ENCODE peak calls at places on chromosomes 5 and 9, in six cellular contexts. K is GM12878, R is brain microvascular endothelial cell, X is PC-3, L is MCF 10A, A is foreskin keratinocyte. Q is an unnamed sample.

GRCh38 chr9:35105571-35106342 is 2.8 kb upstream of the STOML2 start:
- DNase-seq in X (no peak), L (no peak), K (no peak), A (no peak), R (no peak), Q (no peak)

GRCh38 chr9:128005938-128006337 is 25.1 kb upstream of the EEIG1 start:
- DNase-seq in L (no peak), A (no peak), R (no peak), X (peak), K (no peak), Q (peak)

GRCh38 chr9:15697459-15697858 is 144.6 kb downstream of the CCDC171 start:
- DNase-seq in L (peak), A (peak), X (peak), K (no peak), R (peak), Q (no peak)

GRCh38 chr5:152736906-152737305 is 331.8 kb upstream of the NMUR2 start:
- DNase-seq in X (no peak), L (peak), R (no peak), K (no peak), A (peak), Q (no peak)

GRCh38 chr5:82595083-82595482 is 316.9 kb upstream of the RPS23 start:
- DNase-seq in X (no peak), R (no peak), A (no peak), L (no peak), K (no peak), Q (no peak)

GRCh38 chr5:116944171-116944570 is 369.5 kb upstream of the SEMA6A start:
- DNase-seq in R (peak), L (peak), K (no peak), A (peak), X (no peak), Q (no peak)

GRCh38 chr5:142926549-142926948 is 156.4 kb downstream of the ARHGAP26 start:
- DNase-seq in A (no peak), K (no peak), L (no peak), X (no peak), R (no peak), Q (no peak)

GRCh38 chr9:114285166-114285867 is 37.6 kb upstream of the ORM1 start:
- DNase-seq in A (peak), L (peak), K (no peak), X (peak), R (peak), Q (peak)

GRCh38 chr5:181100121-181101015 is 30.6 kb downstream of the OR2V1 start:
- DNase-seq in X (no peak), R (no peak), L (no peak), K (no peak), A (no peak), Q (peak)

GRCh38 chr5:10106806-10107205 is 142.9 kb downstream of the ATPSCKMT start:
- DNase-seq in R (no peak), K (no peak), X (no peak), A (no peak), L (peak), Q (no peak)

GRCh38 chr9:112064871-112065270 is 110.2 kb downstream of the SUSD1 start:
- DNase-seq in K (no peak), A (no peak), R (no peak), L (no peak), X (no peak), Q (no peak)

GRCh38 chr5:134103397-134103796 is 11.1 kb upstream of the TCF7 start:
- DNase-seq in A (no peak), R (no peak), K (no peak), L (no peak), X (no peak), Q (no peak)

GRCh38 chr9:120396926-120397325 is 183.0 kb downstream of the CDK5RAP2 start:
- DNase-seq in K (no peak), R (peak), L (peak), X (no peak), A (no peak), Q (no peak)

GRCh38 chr5:13643734-13644133 is 300.8 kb downstream of the DNAH5 start:
- DNase-seq in L (no peak), K (no peak), X (no peak), A (no peak), R (no peak), Q (no peak)

GRCh38 chr5:34686762-34687268 is 30.7 kb downstream of the RAI14 start:
- DNase-seq in K (no peak), R (peak), L (peak), A (peak), X (peak), Q (no peak)

GRCh38 chr9:33620738-33621439 is 96.8 kb downstream of the ANKRD18B start:
- DNase-seq in L (peak), X (peak), A (peak), K (no peak), R (peak), Q (no peak)

GRCh38 chr9:90300901-90301688 is 341.5 kb downstream of the DIRAS2 start:
- DNase-seq in K (no peak), X (peak), L (peak), A (peak), R (peak), Q (peak)

GRCh38 chr9:18261143-18261542 is 212.8 kb upstream of the ADAMTSL1 start:
- DNase-seq in X (no peak), L (no peak), R (no peak), A (no peak), K (no peak), Q (no peak)

DNA sequence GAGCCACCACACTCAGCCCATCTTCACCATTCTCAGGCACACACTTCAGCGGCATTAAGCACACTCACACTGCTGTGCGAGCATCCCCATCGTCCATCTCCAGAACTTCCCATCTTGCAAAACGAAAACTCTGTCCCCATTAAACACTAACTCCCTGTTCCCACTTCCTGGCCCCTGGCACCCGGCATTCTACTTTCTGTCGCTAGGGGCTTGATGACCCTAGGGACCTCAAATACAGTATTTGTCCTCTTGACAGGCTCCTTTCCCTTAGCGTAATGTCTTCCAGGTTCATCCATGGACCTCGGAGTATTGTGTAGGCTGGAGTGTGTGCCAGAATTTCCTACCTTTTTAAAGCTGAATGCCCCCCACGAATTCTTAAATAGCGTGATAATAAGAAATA is 14.7 kb upstream of the UBAC1 start:
- DNase-seq in A (no peak), K (no peak), L (no peak), X (no peak), R (no peak), Q (no peak)
- TF ChIP-seq CTCF in A (no peak), K (no peak), L (no peak), X (no peak), R (peak), Q (no peak)

GRCh38 chr5:179270581-179271300 is 74.5 kb downstream of the ADAMTS2 start:
- DNase-seq in X (no peak), K (no peak), L (no peak), A (no peak), R (no peak), Q (peak)

GRCh38 chr5:179273074-179273435 is 72.2 kb downstream of the ADAMTS2 start:
- DNase-seq in R (no peak), K (no peak), X (no peak), L (no peak), A (no peak), Q (peak)

GRCh38 chr5:179271301-179271650 is 74.0 kb downstream of the ADAMTS2 start:
- DNase-seq in A (no peak), K (no peak), L (no peak), X (no peak), R (no peak), Q (peak)

GRCh38 chr5:179272326-179273073 is 72.8 kb downstream of the ADAMTS2 start:
- DNase-seq in L (no peak), X (no peak), A (no peak), R (no peak), K (no peak), Q (peak)

GRCh38 chr5:179271821-179272325 is 73.4 kb downstream of the ADAMTS2 start:
- DNase-seq in R (no peak), X (no peak), A (no peak), L (no peak), K (no peak), Q (no peak)
- TF ChIP-seq CTCF in R (no peak), X (no peak), A (no peak), L (no peak), K (no peak), Q (no peak)

DNA sequence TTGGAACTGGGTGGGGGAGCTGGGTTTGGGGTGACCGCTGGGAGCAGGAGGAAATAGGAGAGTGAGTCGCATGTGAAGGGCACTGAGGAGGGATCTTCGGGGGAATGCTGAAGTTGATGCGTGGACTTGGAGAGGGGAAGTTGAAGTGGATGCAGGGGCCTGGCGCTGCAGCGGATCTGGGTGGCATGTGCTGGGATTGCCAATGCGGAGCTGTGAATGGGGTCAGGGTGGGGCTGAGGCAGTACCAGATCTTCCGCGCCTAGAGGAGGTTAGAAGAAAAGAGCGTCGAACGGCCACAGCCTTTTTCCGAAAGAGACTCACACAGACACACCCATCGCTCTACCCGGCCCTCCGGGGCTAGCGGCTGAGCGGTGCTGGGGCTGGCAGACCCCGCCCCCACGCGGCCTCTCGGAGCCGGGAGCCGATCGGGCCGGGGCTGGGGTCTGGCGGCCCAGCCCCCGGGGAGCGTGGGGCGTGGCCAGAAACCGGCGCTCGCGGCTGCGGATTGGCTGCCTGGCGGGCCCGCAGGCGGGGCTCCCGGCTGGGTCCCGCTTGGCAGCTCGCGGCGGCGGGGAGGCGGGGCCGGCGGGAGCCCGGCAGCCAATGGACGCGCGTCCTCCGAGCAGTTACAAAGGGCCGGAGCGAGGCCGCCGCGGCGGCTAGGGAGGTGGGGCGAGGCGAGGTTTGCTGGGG is at the start of gene TGFBR1:
- DNase-seq in X (peak), A (no peak), L (peak), K (peak), R (peak), Q (peak)
- TF ChIP-seq CTCF in X (no peak), A (peak), L (no peak), K (no peak), R (peak), Q (no peak)

GRCh38 chr5:5207832-5208231 is 67.7 kb downstream of the ADAMTS16 start:
- DNase-seq in K (no peak), R (no peak), X (no peak), L (no peak), A (no peak), Q (no peak)

GRCh38 chr5:5199460-5199859 is 59.3 kb downstream of the ADAMTS16 start:
- DNase-seq in X (no peak), L (no peak), R (no peak), K (no peak), A (no peak), Q (no peak)

GRCh38 chr5:5198815-5199214 is 58.7 kb downstream of the ADAMTS16 start:
- DNase-seq in R (no peak), L (no peak), X (no peak), A (no peak), K (no peak), Q (no peak)

GRCh38 chr5:5200133-5200532 is 60.0 kb downstream of the ADAMTS16 start:
- DNase-seq in A (no peak), X (no peak), L (no peak), R (no peak), K (no peak), Q (no peak)

DNA sequence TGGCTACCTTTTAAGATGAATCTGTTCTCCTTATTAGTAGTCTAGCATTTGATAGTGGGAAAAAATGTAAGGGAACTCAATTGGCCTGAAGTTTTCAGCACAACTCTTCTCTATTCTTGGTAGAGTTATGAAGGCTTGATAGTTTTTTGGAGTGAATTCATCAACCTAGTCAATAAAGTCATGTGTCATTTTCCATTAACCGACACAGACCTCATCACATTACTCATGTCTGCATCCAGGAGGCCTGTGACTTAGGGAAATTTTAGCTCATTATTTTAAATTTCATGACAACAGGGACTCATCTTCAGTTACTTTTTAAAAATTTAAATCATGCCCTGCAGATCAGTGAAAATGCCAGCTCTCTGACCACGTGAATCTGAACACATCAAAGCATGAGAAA is 63.3 kb downstream of the ADAMTS16 start:
- DNase-seq in A (no peak), X (peak), L (no peak), K (no peak), R (no peak), Q (no peak)
- TF ChIP-seq CTCF in A (no peak), X (no peak), L (no peak), K (no peak), R (no peak), Q (no peak)

DNA sequence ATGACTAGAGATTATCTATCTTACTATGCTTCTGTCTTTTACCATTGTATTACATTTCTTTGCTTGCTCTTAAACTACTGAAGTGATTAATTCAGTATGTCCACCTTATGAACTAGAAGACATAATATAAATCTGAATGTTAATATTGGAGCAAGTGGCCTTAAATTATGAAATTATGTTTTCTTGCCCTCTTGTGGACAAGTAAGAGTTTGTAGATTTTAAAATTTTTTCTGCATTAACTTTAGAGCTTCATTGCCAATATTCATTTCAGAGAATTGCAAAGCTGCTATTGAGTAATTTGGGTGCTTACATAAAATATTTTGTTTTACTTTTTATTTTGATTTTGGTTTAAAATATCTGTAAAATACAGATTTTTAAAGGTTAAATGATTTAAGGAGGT is 55.3 kb downstream of the RANBP17 start:
- DNase-seq in R (no peak), K (no peak), L (peak), X (no peak), A (no peak), Q (no peak)
- TF ChIP-seq CTCF in R (no peak), K (no peak), L (peak), X (peak), A (peak), Q (no peak)

GRCh38 chr9:104075801-104076753 is 18.0 kb upstream of the SMC2 start:
- DNase-seq in L (peak), R (peak), A (peak), X (peak), K (no peak), Q (no peak)
- TF ChIP-seq CTCF in L (no peak), R (peak), A (peak), X (no peak), K (no peak), Q (no peak)

GRCh38 chr5:167713186-167713585 is 578.3 kb upstream of the WWC1 start:
- DNase-seq in A (no peak), L (no peak), R (no peak), X (peak), K (no peak), Q (no peak)

GRCh38 chr5:167709625-167710024 is 581.8 kb upstream of the WWC1 start:
- DNase-seq in R (no peak), K (no peak), X (no peak), A (no peak), L (no peak), Q (no peak)

GRCh38 chr5:167710444-167711025 is 580.9 kb upstream of the WWC1 start:
- DNase-seq in X (no peak), L (no peak), R (no peak), K (no peak), A (peak), Q (no peak)

GRCh38 chr5:167708449-167708848 is 583.0 kb upstream of the WWC1 start:
- DNase-seq in K (no peak), A (no peak), L (no peak), X (no peak), R (no peak), Q (no peak)
- TF ChIP-seq CTCF in K (no peak), A (peak), L (no peak), X (peak), R (peak), Q (no peak)

DNA sequence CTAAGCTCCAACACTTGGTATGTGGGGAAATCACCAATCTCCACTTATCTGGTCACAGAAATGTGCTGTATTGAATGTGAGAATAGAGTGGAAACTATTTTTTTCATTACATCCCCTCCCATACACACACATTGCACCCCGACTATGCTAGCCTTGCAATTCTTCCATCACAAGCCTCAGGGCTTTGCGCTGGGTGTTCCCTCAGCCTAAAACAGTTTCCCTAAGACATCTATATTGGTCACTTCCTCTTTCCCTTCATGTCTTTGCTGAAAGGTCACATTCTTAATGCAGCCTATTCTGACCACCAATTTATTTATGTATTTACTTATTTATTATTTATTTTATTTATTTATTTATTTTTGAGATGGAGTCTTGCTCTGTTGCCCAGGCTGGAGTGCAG is 5.3 kb upstream of the TUT7 start:
- DNase-seq in A (no peak), K (no peak), L (no peak), X (no peak), R (no peak), Q (no peak)
- TF ChIP-seq CTCF in A (no peak), K (no peak), L (no peak), X (no peak), R (no peak), Q (no peak)

GRCh38 chr9:134455537-134455936 is 129.3 kb downstream of the RXRA start:
- DNase-seq in A (no peak), R (no peak), K (no peak), L (no peak), X (no peak), Q (no peak)

GRCh38 chr9:134455010-134455409 is 128.8 kb downstream of the RXRA start:
- DNase-seq in L (no peak), X (no peak), R (no peak), A (no peak), K (no peak), Q (no peak)

GRCh38 chr9:134457321-134457923 is 131.2 kb downstream of the RXRA start:
- DNase-seq in L (no peak), A (no peak), K (no peak), R (no peak), X (no peak), Q (no peak)

GRCh38 chr9:134456740-134457315 is 130.6 kb downstream of the RXRA start:
- DNase-seq in X (no peak), R (no peak), L (no peak), K (no peak), A (no peak), Q (no peak)

DNA sequence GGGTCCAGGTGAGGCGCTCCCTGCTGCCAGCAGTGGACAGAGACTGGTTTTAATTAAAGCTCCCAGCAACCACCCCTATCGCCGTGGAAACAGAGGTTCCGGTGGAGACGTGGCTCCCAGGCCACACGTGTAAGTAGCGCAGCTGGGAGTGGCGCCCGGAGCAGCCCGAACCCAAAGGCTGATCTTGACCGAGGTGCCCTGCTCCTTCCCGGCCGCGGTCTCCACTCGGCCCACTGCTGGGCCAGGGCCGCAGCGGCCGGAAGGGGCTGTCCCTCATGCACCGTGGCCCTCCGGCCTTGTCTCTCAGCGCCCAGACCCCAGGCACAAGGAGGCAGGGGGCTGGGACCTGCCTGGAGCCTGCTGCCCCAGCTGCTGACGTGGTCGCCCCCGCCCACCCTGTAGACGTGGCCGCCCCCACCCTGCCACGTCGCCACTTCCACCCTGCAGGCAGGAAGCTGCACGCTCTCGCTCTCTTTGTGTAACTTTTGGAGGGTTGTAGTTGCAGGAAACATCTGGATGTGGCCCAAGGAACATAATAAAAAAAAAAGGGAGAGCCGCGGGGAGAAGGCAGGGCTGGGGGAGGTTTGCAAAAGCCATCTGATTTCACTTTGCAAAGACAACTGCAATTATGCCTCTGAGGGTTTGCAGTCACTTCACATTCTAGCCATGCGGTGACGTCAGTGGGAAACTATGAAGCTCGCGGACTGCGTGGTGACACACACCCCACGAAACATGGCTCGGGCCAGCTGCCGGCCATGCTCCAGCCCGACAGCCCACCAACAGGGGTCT is 129.9 kb downstream of the RXRA start:
- DNase-seq in X (peak), L (peak), K (no peak), R (peak), A (peak), Q (no peak)
- TF ChIP-seq CTCF in X (no peak), L (no peak), K (no peak), R (peak), A (peak), Q (no peak)

GRCh38 chr5:139710370-139711066 is 62.4 kb downstream of the CXXC5 start:
- DNase-seq in R (peak), L (no peak), K (no peak), X (no peak), A (no peak), Q (peak)
- TF ChIP-seq CTCF in R (no peak), L (no peak), K (no peak), X (no peak), A (no peak), Q (no peak)

Q was measured in glutamatergic neuron.